ENCODE peak calls at places on chromosomes 13 and 19, in four cellular contexts. G is upper lobe of right lung, Z is fibroblast of lung, W is ovary. V is an unnamed sample.

GRCh38 chr19:17035842-17036424 is 9.3 kb upstream of the CPAMD8 start:
- DNase-seq in G (no peak), Z (no peak), W (no peak), V (no peak)

GRCh38 chr13:90305796-90306195 is 1041.7 kb upstream of the MIR17HG start:
- DNase-seq in Z (no peak), W (no peak), G (no peak), V (no peak)

GRCh38 chr19:42850981-42851717 is 28.4 kb downstream of the PSG1 start:
- DNase-seq in W (no peak), Z (peak), G (no peak), V (no peak)

GRCh38 chr19:6536138-6536671 is 5.4 kb downstream of the TNFSF9 start:
- DNase-seq in Z (no peak), W (no peak), G (no peak), V (peak)

GRCh38 chr13:97003071-97003470 is 8.8 kb upstream of the OXGR1 start:
- DNase-seq in G (no peak), W (no peak), Z (no peak), V (no peak)

GRCh38 chr19:13794388-13794751 is 873 bp upstream of the ZSWIM4 start:
- DNase-seq in W (peak), Z (peak), G (peak), V (no peak)

GRCh38 chr13:40440990-40441820 is 225.2 kb downstream of the FOXO1 start:
- DNase-seq in Z (peak), W (peak), G (peak), V (peak)

GRCh38 chr19:42277821-42278809 is 9.1 kb downstream of the CIC start:
- DNase-seq in G (no peak), Z (no peak), W (peak), V (no peak)

GRCh38 chr19:17933414-17934129 is 757 bp downstream of the CCDC124 start:
- DNase-seq in Z (peak), W (no peak), G (no peak), V (no peak)

GRCh38 chr13:21063031-21063430 is 1.6 kb upstream of the LATS2 start:
- DNase-seq in G (no peak), Z (no peak), W (no peak), V (no peak)

GRCh38 chr19:5172859-5173577 is 167.6 kb downstream of the PTPRS start:
- DNase-seq in Z (peak), W (no peak), G (no peak), V (no peak)

GRCh38 chr19:1513492-1514294 is 874 bp upstream of the ADAMTSL5 start:
- DNase-seq in W (no peak), G (peak), Z (peak), V (peak)

GRCh38 chr19:3497757-3498515 is 2.5 kb downstream of the DOHH start:
- DNase-seq in G (no peak), W (no peak), Z (no peak), V (no peak)

GRCh38 chr13:64471916-64472315 is 2758.2 kb downstream of the PCDH9 start:
- DNase-seq in Z (peak), G (no peak), W (no peak), V (no peak)

GRCh38 chr19:8413593-8413923 is 453 bp downstream of the MARCHF2 start:
- DNase-seq in W (no peak), Z (no peak), G (no peak), V (no peak)

GRCh38 chr19:43610493-43610892 is 1.4 kb upstream of the SRRM5 start:
- DNase-seq in W (no peak), Z (no peak), G (no peak), V (no peak)

GRCh38 chr13:34349091-34349722 is 531.3 kb downstream of the RFC3 start:
- DNase-seq in G (no peak), Z (peak), W (no peak), V (no peak)

GRCh38 chr19:1884291-1884718 is 991 bp downstream of the ABHD17A start:
- DNase-seq in W (no peak), Z (no peak), G (no peak), V (no peak)

GRCh38 chr19:13503570-13504235 is 2.6 kb downstream of the CACNA1A start:
- DNase-seq in G (no peak), Z (no peak), W (no peak), V (no peak)

GRCh38 chr13:66532146-66532545 is 698.0 kb downstream of the PCDH9 start:
- DNase-seq in Z (peak), G (no peak), W (no peak), V (no peak)

GRCh38 chr19:43450545-43450997 is 14.8 kb downstream of the LYPD3 start:
- DNase-seq in Z (peak), W (no peak), G (no peak), V (no peak)

GRCh38 chr19:5447700-5448311 is 7.4 kb upstream of the ZNRF4 start:
- DNase-seq in G (no peak), Z (no peak), W (no peak), V (no peak)

GRCh38 chr13:109816112-109816978 is 30.0 kb upstream of the IRS2 start:
- DNase-seq in Z (no peak), G (no peak), W (no peak), V (no peak)

GRCh38 chr19:44820648-44821609 is 12.0 kb downstream of the BCAM start:
- DNase-seq in W (peak), G (no peak), Z (no peak), V (no peak)

GRCh38 chr19:44824758-44825157 is 15.9 kb downstream of the BCAM start:
- DNase-seq in W (no peak), G (no peak), Z (no peak), V (no peak)

GRCh38 chr19:44822177-44822576 is 13.3 kb downstream of the BCAM start:
- DNase-seq in G (no peak), Z (no peak), W (no peak), V (no peak)

GRCh38 chr19:44822670-44823372 is 13.9 kb downstream of the BCAM start:
- DNase-seq in Z (no peak), G (no peak), W (no peak), V (no peak)

GRCh38 chr19:44823373-44823698 is 14.4 kb downstream of the BCAM start:
- DNase-seq in G (no peak), W (no peak), Z (no peak), V (no peak)
- H3K27ac ChIP-seq in G (no peak), W (no peak), Z (no peak), V (no peak)

DNA sequence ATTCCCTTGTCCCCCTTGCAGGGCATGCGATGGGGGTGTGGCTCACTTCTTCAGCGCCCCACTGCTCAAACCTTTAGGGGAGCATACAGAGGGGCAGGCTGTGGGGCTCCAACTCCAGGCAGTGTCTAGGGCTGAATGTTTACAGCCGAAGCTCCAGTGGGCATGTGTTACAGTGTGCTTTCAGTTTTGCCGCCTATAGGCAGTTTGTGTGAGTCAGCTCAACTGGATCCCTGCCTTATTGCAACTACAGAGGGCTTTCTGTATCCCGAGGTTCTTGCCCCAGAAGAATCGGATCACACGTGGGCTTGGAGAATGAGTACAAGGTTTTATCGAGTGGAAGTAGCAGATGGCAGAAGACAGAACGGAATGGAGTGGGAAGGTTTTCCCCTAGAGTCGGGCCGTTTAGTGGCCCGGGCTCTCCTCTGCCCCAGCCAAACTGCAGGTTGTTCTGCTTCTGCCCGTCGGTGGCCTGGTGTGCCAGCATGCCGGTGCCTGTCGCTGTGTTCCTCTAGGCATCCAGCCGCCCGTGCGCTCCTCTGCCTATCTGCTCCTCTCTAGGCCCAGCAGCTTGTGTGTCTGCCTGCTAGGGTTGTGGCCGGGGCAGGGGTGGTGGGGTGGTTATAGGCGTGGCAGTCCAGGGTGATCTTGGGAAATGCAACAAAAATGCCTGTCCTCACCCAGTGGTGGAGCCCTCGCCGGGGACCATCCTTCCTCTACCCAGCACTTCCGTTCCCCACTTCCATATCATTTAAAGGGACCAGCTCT is 435.9 kb upstream of the SGCG start:
- DNase-seq in G (no peak), Z (no peak), W (no peak), V (no peak)
- H3K27ac ChIP-seq in G (no peak), Z (no peak), W (no peak), V (no peak)

GRCh38 chr13:75661443-75661842 is 25.3 kb downstream of the LMO7 start:
- DNase-seq in Z (no peak), W (no peak), G (no peak), V (no peak)
- H3K27ac ChIP-seq in Z (no peak), W (no peak), G (no peak), V (no peak)

GRCh38 chr13:99974296-99974938 is 2.9 kb upstream of the ZIC5 start:
- DNase-seq in G (no peak), W (no peak), Z (no peak), V (no peak)

GRCh38 chr13:99974939-99975561 is 3.5 kb upstream of the ZIC5 start:
- DNase-seq in W (no peak), Z (no peak), G (no peak), V (no peak)

GRCh38 chr13:99976502-99977115 is 5.0 kb upstream of the ZIC2 start:
- DNase-seq in Z (no peak), G (no peak), W (no peak), V (no peak)

GRCh38 chr13:99977334-99977911 is 4.2 kb upstream of the ZIC2 start:
- DNase-seq in Z (no peak), G (no peak), W (no peak), V (no peak)

DNA sequence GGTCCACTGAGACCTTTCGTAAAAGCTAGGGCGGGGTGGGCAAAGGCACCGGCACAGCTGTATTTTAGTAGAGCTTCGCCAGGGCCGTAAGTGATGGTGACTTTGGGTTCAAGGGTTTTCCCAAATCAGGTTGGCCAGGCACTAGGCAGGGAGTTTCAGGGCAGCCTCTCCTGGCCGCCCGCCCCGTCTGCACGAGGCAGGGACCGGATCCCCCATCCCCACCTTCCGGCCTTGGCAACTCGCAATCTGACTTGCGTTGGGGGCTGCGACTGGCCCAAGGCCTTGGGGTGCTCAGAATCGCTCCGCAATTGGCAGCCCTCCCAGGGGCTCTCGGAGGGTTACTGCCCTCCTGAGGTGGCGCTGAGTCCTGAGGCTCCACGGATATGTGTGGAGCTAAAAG is 4.1 kb upstream of the ZIC5 start:
- DNase-seq in Z (no peak), G (peak), W (no peak), V (no peak)
- H3K27ac ChIP-seq in Z (no peak), G (no peak), W (no peak), V (no peak)

V was measured in WERI-Rb-1.